ENCODE peak calls at places on chromosomes 13 and 19, in six cellular contexts. E, S, F, C, A and K are unnamed samples.

GRCh38 chr13:51370811-51371210 is 31.3 kb downstream of the SERPINE3 start:
- DNase-seq in C (no peak), S (no peak), F (no peak), E (no peak), A (no peak), K (no peak)

GRCh38 chr13:92074658-92075057 is 676.2 kb downstream of the GPC5 start:
- DNase-seq in E (no peak), S (no peak), C (no peak), F (peak), A (no peak), K (no peak)

GRCh38 chr19:6761053-6761676 is 6.1 kb downstream of the SH2D3A start:
- DNase-seq in F (no peak), C (no peak), A (no peak), E (no peak), S (peak), K (no peak)

GRCh38 chr19:46441775-46442332 is 13.1 kb upstream of the PNMA8C start:
- DNase-seq in A (no peak), F (no peak), S (no peak), E (no peak), C (no peak), K (no peak)

GRCh38 chr13:114311387-114311786 is 2.9 kb upstream of the CHAMP1 start:
- DNase-seq in C (no peak), E (no peak), F (no peak), S (no peak), A (no peak), K (no peak)

GRCh38 chr19:45471866-45472556 is 4.2 kb downstream of the FOSB start:
- DNase-seq in A (no peak), F (peak), C (no peak), S (no peak), E (no peak), K (no peak)

GRCh38 chr19:10283301-10283733 is 3.4 kb upstream of the ICAM4 start:
- DNase-seq in E (no peak), S (no peak), F (no peak), A (no peak), C (no peak), K (no peak)

GRCh38 chr13:67735651-67736050 is 505.5 kb upstream of the PCDH9 start:
- DNase-seq in F (no peak), A (no peak), S (no peak), E (no peak), C (no peak), K (no peak)

GRCh38 chr19:13118424-13119193 is 545 bp downstream of the NACC1 start:
- DNase-seq in C (peak), S (peak), E (peak), F (peak), A (no peak), K (peak)

GRCh38 chr13:61664821-61665705 is 249.4 kb upstream of the PCDH20 start:
- DNase-seq in S (no peak), F (peak), C (no peak), E (peak), A (no peak), K (no peak)

GRCh38 chr13:43516401-43516826 is 270.4 kb downstream of the ENOX1 start:
- DNase-seq in E (no peak), F (peak), C (no peak), A (no peak), S (no peak), K (no peak)

GRCh38 chr13:37978680-37979079 is 109.1 kb upstream of the TRPC4 start:
- DNase-seq in A (no peak), F (no peak), C (no peak), S (no peak), E (no peak), K (no peak)

GRCh38 chr13:37985281-37985680 is 115.7 kb upstream of the TRPC4 start:
- DNase-seq in S (no peak), C (no peak), E (no peak), F (no peak), A (no peak), K (no peak)

GRCh38 chr13:37981932-37982331 is 112.4 kb upstream of the TRPC4 start:
- DNase-seq in E (no peak), C (no peak), S (no peak), A (no peak), F (no peak), K (no peak)

DNA sequence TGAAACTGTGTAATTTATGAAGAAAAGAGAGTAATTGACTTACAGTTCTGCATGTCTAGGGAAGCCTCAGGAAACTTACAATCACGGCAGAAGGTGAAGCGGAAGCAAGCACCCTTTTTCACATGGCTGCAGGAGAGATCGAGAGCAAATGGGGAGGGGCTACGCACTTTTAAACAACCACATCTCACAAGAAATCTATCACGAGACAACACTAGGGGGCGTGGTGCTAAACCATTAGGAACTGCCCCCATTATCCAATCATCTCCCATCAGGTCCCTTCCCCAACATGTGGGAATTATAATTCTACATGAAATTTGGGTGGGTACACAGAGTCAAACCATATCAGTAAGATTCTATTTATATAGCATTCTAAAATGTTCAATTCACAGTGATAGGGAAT is 114.8 kb upstream of the TRPC4 start:
- DNase-seq in S (no peak), C (no peak), E (no peak), A (no peak), F (no peak), K (no peak)
- TF ChIP-seq CTCF in S (no peak), C (no peak), E (no peak), A (no peak), F (no peak), K (no peak)

GRCh38 chr19:28312269-28312668 is 900.7 kb downstream of the UQCRFS1 start:
- DNase-seq in S (no peak), C (no peak), E (no peak), A (no peak), F (no peak), K (no peak)

GRCh38 chr19:28316464-28316863 is 896.5 kb downstream of the UQCRFS1 start:
- DNase-seq in C (no peak), F (no peak), S (no peak), A (no peak), E (no peak), K (no peak)

GRCh38 chr19:28309072-28309471 is 903.9 kb downstream of the UQCRFS1 start:
- DNase-seq in S (no peak), E (no peak), A (no peak), F (no peak), C (no peak), K (no peak)

GRCh38 chr19:28314771-28315170 is 898.2 kb downstream of the UQCRFS1 start:
- DNase-seq in E (no peak), C (no peak), A (no peak), S (no peak), F (no peak), K (no peak)

GRCh38 chr19:28313633-28314032 is 899.3 kb downstream of the UQCRFS1 start:
- DNase-seq in E (no peak), A (peak), S (no peak), F (peak), C (no peak), K (no peak)
- TF ChIP-seq CTCF in E (no peak), A (no peak), S (no peak), F (no peak), C (no peak), K (no peak)

DNA sequence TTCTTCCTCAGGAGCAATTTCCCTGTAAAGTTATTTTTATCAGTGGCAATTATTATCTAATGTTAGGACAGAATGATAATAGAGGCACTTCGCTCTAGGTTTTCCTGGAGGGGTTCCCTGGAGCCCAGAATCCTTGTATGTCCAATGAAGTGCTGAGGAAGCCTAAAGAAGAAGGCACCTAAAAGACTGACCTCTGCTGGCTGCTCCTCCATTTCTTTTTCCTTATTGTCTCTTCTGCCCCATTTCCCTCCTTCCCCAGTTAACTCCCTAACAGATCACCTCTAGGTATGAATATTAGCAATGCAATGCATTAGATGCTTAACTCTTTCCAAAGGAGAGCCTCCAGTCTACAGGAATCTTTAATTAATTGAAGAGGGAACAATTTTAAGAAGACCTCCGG is 985.4 kb downstream of the DIAPH3 start:
- DNase-seq in A (peak), C (no peak), E (no peak), F (no peak), S (no peak), K (no peak)
- TF ChIP-seq CTCF in A (peak), C (no peak), E (no peak), F (no peak), S (no peak), K (no peak)

GRCh38 chr13:27788271-27788670 is 4.0 kb upstream of the GSX1 start:
- DNase-seq in F (no peak), S (no peak), A (no peak), C (no peak), E (no peak), K (no peak)

GRCh38 chr13:27783111-27783510 is 9.2 kb upstream of the GSX1 start:
- DNase-seq in E (no peak), S (no peak), C (no peak), A (no peak), F (peak), K (no peak)
- TF ChIP-seq CTCF in E (peak), S (no peak), C (peak), A (peak), F (peak), K (peak)

DNA sequence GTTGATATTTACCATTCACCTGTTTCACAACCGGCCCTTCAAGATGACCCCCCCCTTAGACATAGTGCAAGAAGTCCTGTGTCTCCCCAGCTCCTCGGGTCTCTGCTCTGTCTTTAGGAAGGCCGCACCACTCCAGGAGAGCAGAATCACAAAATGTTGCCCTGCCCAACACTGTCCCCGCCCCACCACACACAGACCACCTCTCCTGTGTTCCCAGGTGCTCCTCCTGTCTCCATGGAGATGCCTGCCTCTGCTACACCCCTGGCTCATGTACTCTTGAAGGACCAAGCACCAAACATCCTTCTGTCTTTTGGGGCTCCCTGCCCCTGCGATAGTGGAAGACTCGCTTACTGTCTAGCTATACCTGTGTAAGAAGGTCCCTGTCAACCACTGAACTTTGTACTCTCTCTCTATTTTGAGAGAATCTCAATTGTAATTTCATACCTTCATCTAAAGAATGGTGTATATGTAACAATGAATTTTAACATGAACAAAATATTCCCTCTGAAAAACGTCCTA is 9.6 kb upstream of the TNFRSF19 start:
- DNase-seq in E (no peak), F (no peak), A (no peak), C (no peak), S (no peak), K (peak)
- TF ChIP-seq CTCF in E (no peak), F (no peak), A (no peak), C (no peak), S (no peak), K (no peak)